ENCODE peak calls at places on chromosome 10, in ten cellular contexts. X is right lobe of liver, T is fibroblast of the aortic adventitia, V is brain microvascular endothelial cell, F is astrocyte of the spinal cord, N is iPS DF 6.9, R is HCT116, H is AG09309, C is BJ, M is SK-N-SH. E is an unnamed sample.

GRCh38 chr10:126243976-126244375 is 144.3 kb downstream of the ADAM12 start:
- DNase-seq in X (no peak), T (peak), V (peak), F (peak), N (no peak), R (no peak), H (peak), C (peak), M (no peak), E (no peak)

GRCh38 chr10:24697080-24697479 is 26.6 kb downstream of the ARHGAP21 start:
- DNase-seq in X (no peak), T (no peak), V (no peak), F (no peak), N (no peak), R (no peak), H (no peak), C (no peak), M (no peak), E (no peak)

GRCh38 chr10:122786269-122786668 is 59.4 kb downstream of the CUZD1 start:
- DNase-seq in X (no peak), T (peak), V (peak), F (peak), N (peak), R (no peak), H (no peak), C (no peak), M (no peak), E (peak)

GRCh38 chr10:17961551-17962422 is 10.1 kb downstream of the SLC39A12 start:
- DNase-seq in X (no peak), T (peak), V (peak), F (peak), N (no peak), R (no peak), H (no peak), C (no peak), M (no peak), E (no peak)

GRCh38 chr10:16787361-16787791 is 29.8 kb downstream of the RSU1 start:
- DNase-seq in X (no peak), T (no peak), V (no peak), F (no peak), N (no peak), R (no peak), H (no peak), C (no peak), M (no peak), E (no peak)

GRCh38 chr10:34908472-34908871 is 93.4 kb upstream of the PARD3 start:
- DNase-seq in X (no peak), T (peak), V (peak), F (peak), N (no peak), R (no peak), H (peak), C (peak), M (peak), E (no peak)

GRCh38 chr10:12844796-12845524 is 156.6 kb downstream of the CCDC3 start:
- DNase-seq in X (no peak), T (peak), V (peak), F (peak), N (no peak), R (peak), H (peak), C (peak), M (peak), E (peak)

GRCh38 chr10:78269061-78269460 is 235.4 kb downstream of the RPS24 start:
- DNase-seq in X (no peak), T (no peak), V (no peak), F (no peak), N (no peak), R (no peak), H (no peak), C (no peak), M (no peak), E (no peak)

GRCh38 chr10:102399217-102400021 is 3.9 kb downstream of the NFKB2 start:
- DNase-seq in X (peak), T (peak), V (peak), F (peak), N (no peak), R (peak), H (peak), C (no peak), M (peak), E (peak)

GRCh38 chr10:93267521-93267920 is 193.8 kb downstream of the CYP26A1 start:
- DNase-seq in X (no peak), T (no peak), V (no peak), F (no peak), N (no peak), R (no peak), H (no peak), C (no peak), M (no peak), E (no peak)

GRCh38 chr10:119319920-119320258 is 112.5 kb downstream of the GRK5 start:
- DNase-seq in X (no peak), T (no peak), V (no peak), F (no peak), N (no peak), R (no peak), H (no peak), C (no peak), M (no peak), E (no peak)

GRCh38 chr10:8060010-8060703 is 5.7 kb downstream of the GATA3 start:
- DNase-seq in X (no peak), T (no peak), V (no peak), F (peak), N (no peak), R (no peak), H (no peak), C (peak), M (no peak), E (peak)

GRCh38 chr10:77513783-77514331 is 123.8 kb downstream of the KCNMA1 start:
- DNase-seq in X (no peak), T (peak), V (peak), F (peak), N (no peak), R (peak), H (no peak), C (peak), M (peak), E (no peak)

GRCh38 chr10:15868006-15868405 is 7.7 kb upstream of the MINDY3 start:
- DNase-seq in X (no peak), T (no peak), V (no peak), F (no peak), N (no peak), R (no peak), H (no peak), C (no peak), M (no peak), E (no peak)

GRCh38 chr10:69269761-69270160 is 8.5 kb upstream of the HK1 start:
- DNase-seq in X (no peak), T (peak), V (no peak), F (no peak), N (no peak), R (no peak), H (no peak), C (no peak), M (no peak), E (no peak)

GRCh38 chr10:32245760-32246159 is 101.2 kb downstream of the EPC1 start:
- DNase-seq in X (no peak), T (no peak), V (no peak), F (no peak), N (no peak), R (no peak), H (no peak), C (no peak), M (no peak), E (no peak)

GRCh38 chr10:125783957-125784356 is 8.3 kb upstream of the MMP21 start:
- DNase-seq in X (no peak), T (no peak), V (no peak), F (no peak), N (no peak), R (no peak), H (no peak), C (no peak), M (no peak), E (no peak)

GRCh38 chr10:9188022-9188810 is 1133.7 kb downstream of the GATA3 start:
- DNase-seq in X (no peak), T (no peak), V (no peak), F (no peak), N (no peak), R (no peak), H (no peak), C (peak), M (no peak), E (no peak)

DNA sequence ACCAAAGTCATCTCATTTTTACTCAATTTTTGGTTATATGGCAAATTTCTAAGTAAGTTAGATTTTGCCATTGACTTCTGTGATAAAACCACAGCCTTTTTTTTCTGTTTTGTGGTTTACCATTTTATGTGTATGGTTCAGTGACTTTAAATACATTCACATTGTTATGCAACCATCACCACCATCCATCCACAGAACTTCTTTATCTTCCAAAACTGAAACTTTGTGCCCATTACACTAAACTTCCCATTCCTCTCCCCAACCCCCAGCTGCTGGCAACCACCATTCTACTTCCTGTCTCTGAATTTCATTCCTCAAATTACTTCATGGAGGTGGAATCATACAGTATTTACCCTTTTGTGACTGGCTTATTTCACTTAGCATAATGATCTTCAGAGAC is 280.4 kb upstream of the TCERG1L start:
- DNase-seq in X (no peak), T (no peak), V (no peak), F (no peak), N (no peak), R (no peak), H (no peak), C (no peak), M (no peak), E (no peak)
- H3K4me3 ChIP-seq in X (no peak), T (no peak), V (no peak), F (no peak), N (no peak), R (no peak), H (no peak), C (no peak), M (no peak), E (no peak)

DNA sequence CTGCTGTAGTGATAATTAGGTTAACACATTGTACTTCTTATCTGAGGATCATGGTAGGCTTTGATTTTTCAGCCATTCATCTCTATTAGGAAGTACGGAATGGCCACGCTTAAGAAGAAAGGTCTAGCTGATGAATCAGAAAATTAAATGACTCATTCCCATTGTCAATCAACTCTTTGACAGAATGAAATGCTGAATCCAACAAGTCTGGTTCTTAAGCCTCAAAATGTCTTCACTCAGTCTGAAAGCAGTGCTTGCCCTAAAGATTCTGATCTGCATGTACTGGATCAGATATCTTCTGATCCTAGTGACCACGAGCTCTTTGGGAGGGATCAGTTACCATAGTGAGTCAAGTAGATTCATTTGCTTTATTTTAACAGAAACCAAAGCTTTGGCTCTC is 5.7 kb upstream of the CELF2 start:
- DNase-seq in X (no peak), T (no peak), V (no peak), F (no peak), N (no peak), R (no peak), H (no peak), C (no peak), M (no peak), E (peak)
- H3K4me3 ChIP-seq in X (no peak), T (no peak), V (no peak), F (no peak), N (no peak), R (no peak), H (no peak), C (no peak), M (no peak), E (no peak)

GRCh38 chr10:63286340-63286739 is 153.2 kb downstream of the NRBF2 start:
- DNase-seq in X (no peak), T (no peak), V (no peak), F (peak), N (no peak), R (no peak), H (no peak), C (no peak), M (no peak), E (no peak)
- H3K4me3 ChIP-seq in X (no peak), T (no peak), V (no peak), F (no peak), N (no peak), R (no peak), H (no peak), C (no peak), M (no peak), E (no peak)

GRCh38 chr10:30187010-30187409 is 127.6 kb upstream of the JCAD start:
- DNase-seq in X (no peak), T (no peak), V (no peak), F (no peak), N (no peak), R (no peak), H (no peak), C (no peak), M (no peak), E (no peak)

GRCh38 chr10:30185916-30186315 is 126.5 kb upstream of the JCAD start:
- DNase-seq in X (no peak), T (peak), V (peak), F (peak), N (no peak), R (no peak), H (peak), C (peak), M (no peak), E (peak)

GRCh38 chr10:30184397-30185033 is 125.1 kb upstream of the JCAD start:
- DNase-seq in X (no peak), T (peak), V (no peak), F (peak), N (no peak), R (no peak), H (no peak), C (no peak), M (no peak), E (no peak)

GRCh38 chr10:30188101-30188500 is 128.7 kb upstream of the JCAD start:
- DNase-seq in X (no peak), T (no peak), V (peak), F (no peak), N (no peak), R (no peak), H (no peak), C (no peak), M (no peak), E (peak)

GRCh38 chr10:30186371-30186875 is 127.0 kb upstream of the JCAD start:
- DNase-seq in X (peak), T (no peak), V (peak), F (no peak), N (no peak), R (no peak), H (no peak), C (no peak), M (no peak), E (peak)
- H3K4me3 ChIP-seq in X (peak), T (no peak), V (no peak), F (no peak), N (no peak), R (peak), H (no peak), C (no peak), M (no peak), E (no peak)

GRCh38 chr10:50990568-50991495 is 83.5 kb upstream of the PRKG1 start:
- DNase-seq in X (no peak), T (peak), V (peak), F (peak), N (no peak), R (peak), H (peak), C (peak), M (peak), E (peak)
- H3K4me3 ChIP-seq in X (peak), T (peak), V (peak), F (peak), N (peak), R (peak), H (peak), C (peak), M (peak), E (peak)

GRCh38 chr10:80154626-80154977 is 22.1 kb downstream of the PLAC9 start:
- DNase-seq in X (no peak), T (no peak), V (no peak), F (no peak), N (no peak), R (no peak), H (no peak), C (no peak), M (no peak), E (no peak)

GRCh38 chr10:80157561-80157960 is 25.0 kb downstream of the PLAC9 start:
- DNase-seq in X (no peak), T (no peak), V (no peak), F (no peak), N (no peak), R (no peak), H (no peak), C (no peak), M (no peak), E (no peak)

GRCh38 chr10:80154978-80155695 is 22.6 kb downstream of the PLAC9 start:
- DNase-seq in X (no peak), T (peak), V (peak), F (peak), N (no peak), R (no peak), H (peak), C (peak), M (no peak), E (no peak)

GRCh38 chr10:80155696-80156215 is 23.2 kb downstream of the PLAC9 start:
- DNase-seq in X (no peak), T (no peak), V (no peak), F (no peak), N (no peak), R (no peak), H (no peak), C (no peak), M (no peak), E (no peak)

GRCh38 chr10:80156216-80156615 is 23.7 kb downstream of the PLAC9 start:
- DNase-seq in X (no peak), T (no peak), V (no peak), F (no peak), N (no peak), R (no peak), H (no peak), C (no peak), M (no peak), E (no peak)
- H3K4me3 ChIP-seq in X (no peak), T (no peak), V (no peak), F (no peak), N (no peak), R (no peak), H (no peak), C (no peak), M (no peak), E (no peak)

GRCh38 chr10:124670849-124671248 is 73.3 kb downstream of the FAM53B start:
- DNase-seq in X (no peak), T (no peak), V (no peak), F (no peak), N (no peak), R (no peak), H (no peak), C (no peak), M (peak), E (no peak)
- H3K4me3 ChIP-seq in X (no peak), T (no peak), V (no peak), F (no peak), N (no peak), R (no peak), H (no peak), C (no peak), M (no peak), E (no peak)

GRCh38 chr10:128044961-128045832 is 81.0 kb downstream of the MKI67 start:
- DNase-seq in X (no peak), T (no peak), V (no peak), F (no peak), N (no peak), R (no peak), H (no peak), C (no peak), M (no peak), E (no peak)
- H3K4me3 ChIP-seq in X (no peak), T (no peak), V (no peak), F (no peak), N (no peak), R (no peak), H (no peak), C (no peak), M (no peak), E (no peak)

GRCh38 chr10:116648903-116649302 is 28.1 kb downstream of the PNLIPRP2 start:
- DNase-seq in X (no peak), T (no peak), V (no peak), F (no peak), N (no peak), R (no peak), H (no peak), C (no peak), M (no peak), E (no peak)

GRCh38 chr10:116658152-116658551 is 37.4 kb downstream of the PNLIPRP2 start:
- DNase-seq in X (no peak), T (no peak), V (no peak), F (no peak), N (no peak), R (no peak), H (no peak), C (no peak), M (no peak), E (no peak)

GRCh38 chr10:116654816-116655215 is 34.1 kb downstream of the PNLIPRP2 start:
- DNase-seq in X (no peak), T (no peak), V (no peak), F (no peak), N (peak), R (peak), H (no peak), C (no peak), M (peak), E (no peak)

GRCh38 chr10:116655573-116655972 is 34.8 kb downstream of the PNLIPRP2 start:
- DNase-seq in X (no peak), T (no peak), V (no peak), F (no peak), N (no peak), R (no peak), H (no peak), C (no peak), M (no peak), E (no peak)

GRCh38 chr10:116653885-116654284 is 33.1 kb downstream of the PNLIPRP2 start:
- DNase-seq in X (no peak), T (no peak), V (no peak), F (no peak), N (no peak), R (no peak), H (no peak), C (no peak), M (no peak), E (no peak)
- H3K4me3 ChIP-seq in X (no peak), T (no peak), V (no peak), F (no peak), N (no peak), R (no peak), H (no peak), C (no peak), M (no peak), E (no peak)

GRCh38 chr10:92241501-92241900 is 49.4 kb downstream of the CPEB3 start:
- DNase-seq in X (no peak), T (no peak), V (no peak), F (no peak), N (no peak), R (no peak), H (no peak), C (no peak), M (no peak), E (no peak)
- H3K4me3 ChIP-seq in X (peak), T (peak), V (peak), F (no peak), N (no peak), R (no peak), H (no peak), C (no peak), M (peak), E (no peak)